ENCODE peak calls at places on chromosomes 4 and X, in six cellular contexts. K is AG10803, A is WTC11, W is progenitor cell of endocrine pancreas, Z is fibroblast of lung, U is Calu3. O is an unnamed sample.

GRCh38 chrX:134999469-134999868 is 8.7 kb downstream of the SMIM10 start:
- DNase-seq in W (no peak), Z (peak), K (peak), A (no peak), U (no peak), O (no peak)

GRCh38 chrX:2402361-2402690 is 98.5 kb downstream of the DHRSX start:
- DNase-seq in A (no peak), U (no peak), W (no peak), K (no peak), Z (no peak), O (no peak)

GRCh38 chrX:24702362-24703184 is 8.9 kb downstream of the POLA1 start:
- DNase-seq in U (no peak), K (no peak), W (no peak), A (no peak), Z (no peak), O (no peak)

GRCh38 chr4:26953361-26953760 is 92.7 kb downstream of the STIM2 start:
- DNase-seq in K (no peak), W (no peak), U (no peak), Z (peak), A (no peak), O (no peak)

GRCh38 chr4:8579526-8580320 is 469 bp upstream of the GPR78 start:
- DNase-seq in Z (no peak), K (no peak), A (no peak), W (no peak), U (no peak), O (no peak)

GRCh38 chrX:22105231-22105630 is 73.1 kb downstream of the PHEX start:
- DNase-seq in A (no peak), U (no peak), Z (no peak), W (no peak), K (peak), O (no peak)

GRCh38 chr4:165027762-165028402 is 3.9 kb upstream of the TRIM60 start:
- DNase-seq in K (no peak), A (no peak), U (no peak), Z (no peak), W (no peak), O (no peak)

GRCh38 chr4:8540991-8541390 is 39.2 kb upstream of the GPR78 start:
- DNase-seq in W (no peak), U (no peak), K (no peak), A (no peak), Z (no peak), O (no peak)

GRCh38 chr4:141020801-141021261 is 112.4 kb downstream of the RNF150 start:
- DNase-seq in U (no peak), W (no peak), A (no peak), K (peak), Z (peak), O (no peak)

GRCh38 chr4:7089211-7089964 is 21.5 kb upstream of the GRPEL1 start:
- DNase-seq in Z (no peak), U (no peak), K (no peak), A (no peak), W (no peak), O (no peak)

GRCh38 chrX:109830704-109831206 is 97.7 kb upstream of the ACSL4 start:
- DNase-seq in A (no peak), U (peak), W (no peak), Z (peak), K (peak), O (no peak)

GRCh38 chr4:105550641-105551040 is 1.8 kb upstream of the ARHGEF38 start:
- DNase-seq in W (no peak), Z (no peak), U (no peak), K (no peak), A (no peak), O (no peak)

GRCh38 chr4:139488442-139488841 is 34.5 kb downstream of the RAB33B start:
- DNase-seq in W (no peak), A (no peak), Z (no peak), K (no peak), U (no peak), O (no peak)
- TF ChIP-seq CTCF in W (no peak), A (no peak), Z (no peak), K (no peak), U (no peak), O (no peak)

GRCh38 chr4:35734381-35735098 is 509.8 kb downstream of the ARAP2 start:
- DNase-seq in Z (no peak), A (no peak), K (no peak), W (no peak), U (no peak), O (no peak)

GRCh38 chr4:35725131-35725530 is 519.2 kb downstream of the ARAP2 start:
- DNase-seq in A (peak), K (no peak), U (no peak), W (no peak), Z (no peak), O (no peak)

DNA sequence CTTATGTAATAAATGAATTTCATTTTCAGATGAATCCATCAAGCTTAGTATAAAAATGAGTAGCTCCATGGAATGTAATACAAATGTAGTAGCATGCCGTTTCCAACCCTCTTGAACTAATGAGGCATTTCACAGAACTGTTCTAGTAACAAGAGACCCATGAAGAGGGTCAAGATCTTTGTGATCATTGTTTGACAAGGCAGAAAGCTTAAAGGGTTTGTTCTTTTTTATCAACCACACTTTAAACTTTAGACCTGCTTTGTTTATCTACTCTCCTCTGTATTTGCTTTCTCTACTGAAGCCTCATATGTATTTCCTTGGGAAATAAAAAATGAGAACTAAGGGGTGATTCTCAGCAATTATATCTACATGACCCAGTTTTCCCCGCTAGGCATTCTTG is 513.9 kb downstream of the ARAP2 start:
- DNase-seq in U (no peak), W (no peak), A (no peak), K (no peak), Z (no peak), O (no peak)
- TF ChIP-seq CTCF in U (no peak), W (no peak), A (no peak), K (no peak), Z (no peak), O (no peak)

GRCh38 chrX:50452782-50453181 is 17.8 kb downstream of the DGKK start:
- DNase-seq in A (no peak), K (no peak), Z (no peak), U (no peak), W (no peak), O (no peak)

GRCh38 chrX:50450324-50450723 is 20.3 kb downstream of the DGKK start:
- DNase-seq in A (no peak), Z (no peak), W (no peak), U (no peak), K (no peak), O (no peak)

GRCh38 chrX:50442426-50443116 is 28.1 kb downstream of the DGKK start:
- DNase-seq in A (no peak), Z (no peak), K (no peak), U (no peak), W (no peak), O (no peak)

GRCh38 chrX:50447535-50447934 is 23.1 kb downstream of the DGKK start:
- DNase-seq in K (no peak), Z (no peak), W (no peak), U (no peak), A (no peak), O (no peak)

GRCh38 chrX:50448565-50448964 is 22.1 kb downstream of the DGKK start:
- DNase-seq in K (no peak), W (no peak), A (peak), Z (no peak), U (peak), O (no peak)
- TF ChIP-seq CTCF in K (no peak), W (no peak), A (peak), Z (no peak), U (no peak), O (no peak)

GRCh38 chr4:2260336-2261109 is 1.4 kb downstream of the MXD4 start:
- DNase-seq in K (no peak), W (peak), Z (no peak), U (no peak), A (peak), O (no peak)

GRCh38 chr4:2261110-2261852 is 628 bp downstream of the MXD4 start:
- DNase-seq in U (peak), K (peak), Z (peak), W (no peak), A (peak), O (peak)

GRCh38 chr4:2262145-2262943 is 435 bp upstream of the MXD4 start:
- DNase-seq in W (peak), K (peak), Z (peak), U (peak), A (peak), O (peak)

GRCh38 chr4:2262944-2263250 is 988 bp upstream of the MXD4 start:
- DNase-seq in K (no peak), Z (no peak), W (no peak), A (no peak), U (no peak), O (no peak)

GRCh38 chr4:2261853-2262144 is at the start of gene MXD4:
- DNase-seq in Z (no peak), U (no peak), K (no peak), W (no peak), A (no peak), O (no peak)
- TF ChIP-seq CTCF in Z (no peak), U (no peak), K (no peak), W (no peak), A (no peak), O (no peak)

DNA sequence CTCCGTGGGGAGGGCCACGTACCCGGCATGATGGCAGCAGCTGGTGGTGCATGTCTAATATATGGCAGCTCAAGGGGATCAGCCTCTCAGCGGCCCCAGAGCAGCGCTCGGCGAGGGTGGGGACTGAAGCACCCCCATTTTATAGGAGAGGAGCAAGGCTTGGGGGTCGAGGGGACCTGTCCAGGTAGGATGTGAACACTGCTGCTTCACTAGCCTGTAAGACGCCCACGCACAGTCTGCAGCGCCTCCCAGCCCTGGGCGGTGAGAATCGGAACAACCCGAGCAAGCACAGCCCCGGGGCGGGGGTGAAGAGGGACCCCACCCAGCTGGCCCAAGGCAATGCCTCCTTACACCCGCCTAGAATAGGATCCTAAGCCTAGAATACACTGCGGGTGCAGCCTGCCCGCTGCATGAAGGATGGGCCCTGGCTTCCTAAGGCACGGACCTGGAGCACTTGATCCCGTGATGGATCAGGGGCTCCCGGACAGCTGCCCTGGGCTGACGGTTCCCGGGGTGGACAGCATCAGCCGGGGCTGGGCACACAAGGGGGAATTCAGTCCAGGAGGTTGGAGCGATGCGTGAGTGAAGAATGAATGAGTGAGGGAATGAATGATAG is 17.6 kb downstream of the ADRA2C start:
- DNase-seq in W (no peak), K (no peak), U (peak), Z (no peak), A (peak), O (peak)
- TF ChIP-seq CTCF in W (peak), K (peak), U (peak), Z (peak), A (peak), O (peak)

O was measured in neural crest cell.